ENCODE peak calls at places on chromosomes 1 and 21, in five cellular contexts. V is fibroblast of lung; C is stimulated activated CD4-positive, alpha-beta T cell treated with anti-CD3 and anti-CD28 coated beads, Interleukin-4, amount 100 ng/mL, for 1 hour; Q is AG04450; A is LoVo. R is an unnamed sample.

GRCh38 chr1:19033926-19034680 is 77.6 kb upstream of the IFFO2 start:
- DNase-seq in V (peak), Q (no peak), C (no peak), A (peak), R (no peak)

GRCh38 chr1:235313262-235313661 is 14.7 kb downstream of the ARID4B start:
- DNase-seq in C (no peak), Q (no peak), V (no peak), A (no peak), R (no peak)

GRCh38 chr1:22289251-22289995 is 146.5 kb upstream of the WNT4 start:
- DNase-seq in V (no peak), C (no peak), Q (no peak), A (no peak), R (no peak)

GRCh38 chr1:183032122-183032921 is 9.1 kb downstream of the LAMC1 start:
- DNase-seq in C (no peak), V (peak), A (no peak), Q (no peak), R (no peak)

GRCh38 chr1:226981838-226982237 is 41.7 kb downstream of the COQ8A start:
- DNase-seq in C (no peak), V (no peak), A (no peak), Q (no peak), R (no peak)

GRCh38 chr1:67729872-67730271 is 44.9 kb downstream of the GADD45A start:
- DNase-seq in V (no peak), A (no peak), Q (no peak), C (no peak), R (no peak)

GRCh38 chr1:37497832-37498231 is 16.7 kb downstream of the MEAF6 start:
- DNase-seq in Q (no peak), V (no peak), A (no peak), C (no peak), R (no peak)

GRCh38 chr21:35367558-35367957 is 318.5 kb upstream of the RUNX1 start:
- DNase-seq in C (no peak), Q (no peak), V (no peak), A (no peak), R (no peak)

GRCh38 chr1:89633745-89634625 is 1.1 kb downstream of the LRRC8C start:
- DNase-seq in C (peak), Q (no peak), V (peak), A (no peak), R (peak)

GRCh38 chr1:32205401-32206370 is at the start of gene IQCC:
- DNase-seq in Q (no peak), C (peak), V (peak), A (peak), R (peak)

GRCh38 chr1:51439895-51440294 is 79.2 kb downstream of the EPS15 start:
- DNase-seq in V (no peak), C (no peak), Q (no peak), A (no peak), R (no peak)

GRCh38 chr1:168202941-168203654 is 22.7 kb upstream of the SFT2D2 start:
- DNase-seq in A (no peak), Q (no peak), C (no peak), V (peak), R (no peak)

GRCh38 chr1:26020390-26020789 is 1.2 kb upstream of the EXTL1 start:
- DNase-seq in V (peak), Q (no peak), C (no peak), A (no peak), R (peak)

GRCh38 chr1:162069334-162070093 is at the start of gene NOS1AP:
- DNase-seq in V (peak), C (peak), A (peak), Q (no peak), R (peak)

GRCh38 chr1:23600283-23600682 is 41.0 kb upstream of the ID3 start:
- DNase-seq in C (no peak), A (no peak), Q (no peak), V (no peak), R (no peak)

GRCh38 chr1:226901421-226901820 is 31.0 kb downstream of the PSEN2 start:
- DNase-seq in Q (no peak), C (no peak), V (no peak), A (no peak), R (no peak)

GRCh38 chr1:59903136-59903754 is 23.3 kb downstream of the CYP2J2 start:
- DNase-seq in C (no peak), Q (no peak), V (peak), A (no peak), R (peak)

GRCh38 chr1:236495359-236496120 is 28.2 kb upstream of the LGALS8 start:
- DNase-seq in Q (no peak), A (no peak), V (no peak), C (no peak), R (no peak)

GRCh38 chr1:195717651-195718050 is 890.6 kb downstream of the KCNT2 start:
- DNase-seq in Q (no peak), V (peak), A (no peak), C (no peak), R (no peak)